ENCODE peak calls at places on chromosome 4, in nine cellular contexts. G, R, I, Q, C, W, A, P and K are unnamed samples.

GRCh38 chr4:133968174-133968573 is 233.4 kb downstream of the PABPC4L start:
- DNase-seq in Q (no peak), P (no peak), I (no peak), G (no peak), W (peak), A (no peak), R (no peak), C (no peak), K (no peak)

GRCh38 chr4:83115656-83116285 is 1.2 kb upstream of the PLAC8 start:
- DNase-seq in I (no peak), R (no peak), W (no peak), Q (no peak), P (no peak), G (no peak), A (peak), C (no peak), K (no peak)

GRCh38 chr4:66964467-66964866 is 580.8 kb downstream of the CENPC start:
- DNase-seq in I (no peak), A (no peak), R (no peak), C (no peak), W (no peak), G (no peak), P (no peak), Q (no peak), K (no peak)

GRCh38 chr4:15756361-15756861 is 21.7 kb upstream of the CD38 start:
- DNase-seq in C (peak), P (no peak), G (no peak), Q (no peak), I (no peak), W (peak), R (no peak), A (no peak), K (no peak)

GRCh38 chr4:184891765-184892164 is 66.0 kb upstream of the ACSL1 start:
- DNase-seq in Q (no peak), W (no peak), I (no peak), P (no peak), A (no peak), C (no peak), R (no peak), G (no peak), K (no peak)

GRCh38 chr4:75881476-75881875 is 20.8 kb downstream of the PPEF2 start:
- DNase-seq in A (no peak), G (no peak), P (no peak), Q (no peak), W (no peak), C (no peak), I (no peak), R (no peak), K (no peak)

GRCh38 chr4:128285085-128286023 is 2.3 kb downstream of the PGRMC2 start:
- DNase-seq in I (no peak), A (no peak), W (peak), Q (no peak), G (no peak), C (no peak), R (no peak), P (no peak), K (no peak)

GRCh38 chr4:145182212-145182611 is 1.8 kb upstream of the OTUD4 start:
- DNase-seq in W (no peak), A (no peak), C (no peak), I (no peak), Q (no peak), R (no peak), G (no peak), P (no peak), K (no peak)

GRCh38 chr4:92172203-92172602 is 131.6 kb upstream of the GRID2 start:
- DNase-seq in A (no peak), P (no peak), I (no peak), G (no peak), R (no peak), C (no peak), Q (no peak), W (peak), K (no peak)

GRCh38 chr4:121980643-121981042 is 28.8 kb upstream of the TRPC3 start:
- DNase-seq in G (no peak), Q (no peak), A (no peak), C (no peak), P (no peak), I (no peak), W (no peak), R (no peak), K (no peak)

GRCh38 chr4:137421796-137422195 is 110.5 kb downstream of the PCDH18 start:
- DNase-seq in P (no peak), G (no peak), C (no peak), W (no peak), R (no peak), A (no peak), Q (no peak), I (no peak), K (no peak)

GRCh38 chr4:166896254-166896653 is 338.0 kb downstream of the SPOCK3 start:
- DNase-seq in W (no peak), P (no peak), C (no peak), G (no peak), A (no peak), Q (peak), I (no peak), R (no peak), K (no peak)

GRCh38 chr4:143185253-143186107 is 763 bp downstream of the USP38 start:
- DNase-seq in C (no peak), R (no peak), W (peak), A (peak), I (no peak), P (peak), Q (no peak), G (no peak), K (no peak)